ENCODE peak calls at places on chromosomes 11 and 22, in six cellular contexts. K is mesendoderm, P is GM23248, J is SK-N-MC, I is kidney, W is neural progenitor cell. L is an unnamed sample.

GRCh38 chr11:11155962-11156815 is 196.9 kb downstream of the CSNK2A3 start:
- DNase-seq in K (peak; percentile 75), P (no peak), J (no peak), I (no peak), W (peak; percentile 56), L (peak; percentile 96)

GRCh38 chr11:121389651-121390050 is 62.5 kb upstream of the SORL1 start:
- DNase-seq in K (peak; percentile 32), P (peak; percentile 40), J (no peak), I (peak; percentile 70), W (peak; percentile 84), L (peak; percentile 63)

GRCh38 chr11:129620705-129621104 is 194.9 kb upstream of the TMEM45B start:
- DNase-seq in K (no peak), P (peak; percentile 42), J (no peak), I (no peak), W (no peak), L (no peak)

GRCh38 chr22:20802452-20802851 is 28.5 kb downstream of the SERPIND1 start:
- DNase-seq in K (no peak), P (no peak), J (no peak), I (no peak), W (no peak), L (no peak)

GRCh38 chr11:43397251-43397650 is 38.5 kb downstream of the TTC17 start:
- DNase-seq in K (no peak), P (peak; percentile 19), J (no peak), I (no peak), W (no peak), L (no peak)

GRCh38 chr11:61516675-61517516 is 8.3 kb downstream of the LRRC10B start:
- DNase-seq in K (peak; percentile 52), P (peak; percentile 45), J (no peak), I (no peak), W (peak; percentile 87), L (peak; percentile 88)

GRCh38 chr11:133285359-133285758 is 246.9 kb downstream of the OPCML start:
- DNase-seq in K (no peak), P (no peak), J (no peak), I (no peak), W (no peak), L (no peak)

GRCh38 chr22:46538816-46539163 is 1.4 kb upstream of the CELSR1 start:
- DNase-seq in K (no peak), P (peak; percentile 93), J (no peak), I (no peak), W (no peak), L (no peak)

GRCh38 chr11:107623183-107623582 is 32.2 kb downstream of the ELMOD1 start:
- DNase-seq in K (no peak), P (no peak), J (no peak), I (no peak), W (no peak), L (no peak)

GRCh38 chr11:36372101-36372767 is 76.1 kb downstream of the PRR5L start:
- DNase-seq in K (no peak), P (peak; percentile 84), J (no peak), I (no peak), W (no peak), L (no peak)

GRCh38 chr11:47961383-47961782 is 19.0 kb upstream of the PTPRJ start:
- DNase-seq in K (peak; percentile 42), P (no peak), J (no peak), I (no peak), W (peak; percentile 18), L (peak; percentile 59)

GRCh38 chr11:46307369-46307768 is 29.9 kb downstream of the CREB3L1 start:
- DNase-seq in K (no peak), P (no peak), J (no peak), I (no peak), W (no peak), L (no peak)

GRCh38 chr11:59842316-59842715 is 3.0 kb downstream of the CBLIF start:
- DNase-seq in K (no peak), P (no peak), J (no peak), I (no peak), W (no peak), L (no peak)

GRCh38 chr11:46380340-46381045 is 976 bp upstream of the MDK start:
- DNase-seq in K (peak; percentile 90), P (peak; percentile 59), J (no peak), I (peak; percentile 92), W (peak; percentile 91), L (peak; percentile 96)

GRCh38 chr11:133078591-133079179 is 453.6 kb downstream of the OPCML start:
- DNase-seq in K (peak; percentile 64), P (peak; percentile 71), J (no peak), I (no peak), W (peak; percentile 78), L (peak; percentile 90)

GRCh38 chr11:127564803-127565202 is 564.2 kb upstream of the KIRREL3 start:
- DNase-seq in K (peak; percentile 25), P (peak; percentile 12), J (no peak), I (no peak), W (no peak), L (peak; percentile 45)

GRCh38 chr11:61787928-61788491 is 4.4 kb downstream of the TMEM258 start:
- DNase-seq in K (peak; percentile 87), P (peak; percentile 61), J (no peak), I (peak; percentile 44), W (peak; percentile 79), L (peak; percentile 89)

GRCh38 chr11:48210052-48210451 is 6.6 kb upstream of the OR4B1 start:
- DNase-seq in K (no peak), P (peak; percentile 40), J (no peak), I (no peak), W (no peak), L (peak; percentile 78)

GRCh38 chr22:36753916-36754315 is 22.0 kb downstream of the IFT27 start:
- DNase-seq in K (no peak), P (no peak), J (no peak), I (no peak), W (no peak), L (peak; percentile 22)

GRCh38 chr22:35632902-35633301 is 15.3 kb upstream of the APOL6 start:
- DNase-seq in K (no peak), P (no peak), J (no peak), I (peak; percentile 37), W (no peak), L (no peak)

GRCh38 chr22:47497666-47498065 is 735.2 kb downstream of the TBC1D22A start:
- DNase-seq in K (no peak), P (no peak), J (no peak), I (no peak), W (no peak), L (no peak)

GRCh38 chr11:14549891-14550290 is 29.7 kb upstream of the PSMA1 start:
- DNase-seq in K (no peak), P (no peak), J (no peak), I (no peak), W (no peak), L (no peak)

DNA sequence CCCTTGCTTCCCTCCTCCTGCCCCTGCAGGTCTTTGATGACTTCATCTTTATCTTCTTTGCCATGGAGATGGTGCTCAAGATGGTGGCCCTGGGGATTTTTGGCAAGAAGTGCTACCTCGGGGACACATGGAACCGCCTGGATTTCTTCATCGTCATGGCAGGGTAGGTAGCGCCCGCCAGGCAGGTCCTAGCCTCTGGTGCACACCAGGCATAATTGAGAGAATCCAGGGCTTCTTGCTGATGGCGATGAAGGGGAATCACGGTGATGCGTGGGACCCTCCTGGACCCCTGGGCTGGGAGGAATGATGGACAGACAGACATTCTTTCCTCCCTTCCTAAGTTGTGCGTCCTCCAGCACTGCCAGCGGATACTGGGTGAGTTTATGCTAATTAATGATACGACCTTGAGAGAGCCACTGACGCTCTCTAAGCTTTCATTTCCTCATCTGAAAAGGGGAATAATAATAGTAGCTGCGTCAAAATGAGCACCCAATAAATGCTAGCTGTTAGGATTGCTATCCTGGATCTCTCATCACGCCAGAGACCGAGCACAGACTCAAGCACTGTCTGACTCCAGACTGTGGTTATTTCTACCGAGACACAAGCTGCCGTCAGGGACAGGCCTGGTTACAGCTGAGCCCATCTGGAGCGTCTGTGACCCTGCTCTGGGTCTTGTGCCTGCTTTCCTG is 30.1 kb downstream of the CACNA1I start:
- DNase-seq in K (no peak), P (no peak), J (no peak), I (no peak), W (no peak), L (no peak)
- H3K9ac ChIP-seq in K (no peak overlapping the region), P (no peak overlapping the region), J (no peak overlapping the region), I (no peak overlapping the region), W (no peak overlapping the region), L (no peak overlapping the region)

DNA sequence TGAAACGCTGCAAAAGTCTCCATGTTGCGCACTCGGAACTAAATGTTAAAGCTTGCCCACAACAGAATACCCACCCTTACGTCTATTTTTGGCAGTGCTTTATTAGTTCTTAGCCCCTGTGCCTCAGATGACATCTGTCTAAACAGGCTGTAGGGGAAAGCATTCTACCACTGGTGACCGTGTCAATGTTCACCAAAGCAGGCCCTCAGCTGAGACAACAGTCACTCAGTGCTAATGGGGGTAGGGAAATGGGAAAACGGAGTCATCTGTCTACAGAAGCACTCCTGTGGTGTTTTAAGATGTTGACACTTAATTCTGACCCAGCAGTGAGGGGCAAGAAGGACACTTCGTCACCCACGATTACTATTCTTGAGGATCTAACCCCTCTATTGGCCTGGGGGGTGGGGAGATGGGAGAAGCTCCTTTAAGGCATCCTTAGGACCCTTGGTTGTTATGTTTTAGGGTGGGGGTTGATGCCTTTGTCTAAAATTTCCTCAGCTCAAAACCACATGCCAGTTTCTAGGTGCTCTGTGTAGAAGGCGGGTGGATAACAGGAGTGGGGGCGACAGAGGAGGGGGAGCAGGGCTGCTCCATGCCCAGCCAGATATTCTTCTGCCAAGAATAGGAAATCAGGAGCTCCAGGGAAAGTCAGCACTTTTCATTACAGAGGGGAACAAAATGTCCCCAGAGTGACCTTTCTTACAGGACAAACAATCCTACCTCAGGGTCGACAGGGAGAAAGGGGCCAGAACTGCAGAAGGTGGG is 15.6 kb upstream of the MFRP start:
- DNase-seq in K (no peak), P (no peak), J (no peak), I (peak; percentile 5), W (no peak), L (peak; percentile 44)
- H3K4me3 ChIP-seq in K (no peak overlapping the region), P (no peak overlapping the region), J (no peak overlapping the region), I (peak overlapping the region; percentile 81), W (no peak overlapping the region), L (peak overlapping the region; percentile 75)

DNA sequence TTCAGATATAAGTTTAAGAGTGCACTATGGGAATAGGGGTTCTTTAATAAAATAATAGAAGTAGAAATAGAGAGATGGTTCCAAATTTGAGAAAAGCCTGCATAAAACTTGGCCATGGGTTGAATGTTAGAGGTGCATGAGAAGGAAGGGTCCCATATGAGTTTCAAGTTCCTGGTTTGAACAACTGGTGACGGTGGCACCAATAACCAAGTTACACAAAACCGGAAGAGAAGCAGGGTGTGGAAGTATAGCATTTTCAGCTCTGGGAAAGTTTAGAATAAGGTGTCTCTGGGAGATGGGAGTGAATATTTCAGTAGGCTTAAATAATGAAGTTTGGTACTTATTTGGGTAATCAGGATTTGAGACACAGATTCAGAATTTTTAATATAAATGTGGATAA is 2.4 kb downstream of the CASP1 start:
- DNase-seq in K (no peak), P (no peak), J (no peak), I (no peak), W (no peak), L (no peak)
- H3K9ac ChIP-seq in K (no peak overlapping the region), P (no peak overlapping the region), J (no peak overlapping the region), I (no peak overlapping the region), W (no peak overlapping the region), L (no peak overlapping the region)

DNA sequence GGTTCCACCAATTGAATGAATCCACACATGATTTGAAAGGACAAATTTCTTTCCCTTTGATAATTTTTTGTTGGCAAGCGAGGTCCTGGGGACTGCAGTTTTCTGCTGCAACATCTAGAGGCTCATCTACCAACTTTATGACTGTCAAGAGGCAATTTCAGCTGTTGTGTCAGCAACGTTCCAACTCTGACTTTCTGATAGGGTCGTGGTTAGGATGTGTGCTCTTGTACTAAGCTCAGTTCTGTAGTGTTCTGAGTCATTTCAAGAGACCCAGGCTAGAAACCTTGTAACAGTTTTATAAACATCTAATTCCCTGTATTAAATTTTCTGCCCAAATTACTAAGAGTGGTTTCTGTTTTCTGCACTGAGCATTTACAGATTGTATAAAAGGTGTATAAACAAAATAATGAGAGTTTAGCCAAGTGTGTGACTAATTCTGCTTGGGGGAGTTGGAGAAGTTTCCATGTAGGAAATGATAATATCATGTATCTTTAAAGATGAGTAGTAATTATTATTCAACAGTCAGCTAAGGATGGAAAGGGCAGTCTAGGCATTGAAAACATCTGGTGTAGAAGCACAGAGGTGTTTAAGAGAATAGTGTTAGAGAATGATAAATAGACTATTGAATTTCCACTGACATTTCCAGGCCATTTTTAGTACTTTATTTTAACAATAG is 72.2 kb downstream of the RBMXL2 start:
- DNase-seq in K (no peak), P (no peak), J (no peak), I (no peak), W (no peak), L (no peak)
- H3K4me3 ChIP-seq in K (no peak overlapping the region), P (no peak overlapping the region), J (no peak overlapping the region), I (no peak overlapping the region), W (no peak overlapping the region), L (no peak overlapping the region)